ENCODE peak calls at places on chromosomes 3 and 15, in eight cellular contexts. B is WERI-Rb-1; H is effector memory CD4-positive, alpha-beta T cell; R is GM23338; U is pancreas; F is tibial artery; M is gastrocnemius medialis; P is IMR-90. L is an unnamed sample.

GRCh38 chr15:45449878-45450277 is 71.5 kb upstream of the GATM start:
- DNase-seq in U (peak; percentile 76), F (no peak), R (no peak), B (no peak), H (no peak), M (no peak), P (no peak), L (no peak)

GRCh38 chr3:72346526-72346926 is 501.7 kb downstream of the SHQ1 start:
- DNase-seq in F (peak; percentile 41), B (no peak), R (no peak), U (no peak), P (peak; percentile 97), H (no peak), M (peak; percentile 59), L (peak; percentile 82)

GRCh38 chr3:25665646-25666136 is 984 bp upstream of the TOP2B start:
- DNase-seq in U (no peak), F (no peak), B (no peak), P (no peak), R (no peak), H (no peak), M (no peak), L (peak; percentile 31)

GRCh38 chr15:101391431-101391830 is 96.4 kb upstream of the SNRPA1 start:
- DNase-seq in U (no peak), R (no peak), M (no peak), H (no peak), F (no peak), P (no peak), B (no peak), L (no peak)

GRCh38 chr3:26639339-26639738 is 16.8 kb downstream of the LRRC3B start:
- DNase-seq in R (no peak), U (no peak), H (no peak), M (no peak), B (no peak), P (no peak), F (no peak), L (no peak)

GRCh38 chr3:73493543-73494314 is 131.0 kb downstream of the PDZRN3 start:
- DNase-seq in R (no peak), F (no peak), U (no peak), H (no peak), B (no peak), M (no peak), P (peak; percentile 75), L (no peak)

GRCh38 chr3:148203263-148204010 is 494.3 kb upstream of the AGTR1 start:
- DNase-seq in R (no peak), M (no peak), F (no peak), H (no peak), P (peak; percentile 5), B (no peak), U (no peak), L (no peak)

GRCh38 chr3:94525039-94525438 is 462.2 kb downstream of the NSUN3 start:
- DNase-seq in R (peak; percentile 8), P (peak; percentile 13), H (no peak), M (no peak), F (no peak), B (peak; percentile 45), U (no peak), L (no peak)

GRCh38 chr3:43286115-43286885 is at the start of gene SNRK:
- DNase-seq in P (peak; percentile 64), H (peak; percentile 88), R (peak; percentile 85), U (peak; percentile 95), M (peak; percentile 80), F (peak; percentile 82), B (peak; percentile 88), L (peak; percentile 60)

GRCh38 chr3:67461667-67462142 is 192.7 kb downstream of the SUCLG2 start:
- DNase-seq in M (no peak), U (no peak), B (peak; percentile 28), P (peak; percentile 63), F (no peak), R (no peak), H (no peak), L (no peak)

GRCh38 chr3:43895573-43895972 is 204.8 kb downstream of the ABHD5 start:
- DNase-seq in R (no peak), F (no peak), B (no peak), U (no peak), H (no peak), P (no peak), M (no peak), L (no peak)

GRCh38 chr3:53134631-53135232 is 4.5 kb upstream of the RFT1 start:
- DNase-seq in B (peak; percentile 81), P (peak; percentile 63), F (peak; percentile 66), H (peak; percentile 43), R (peak; percentile 85), U (peak; percentile 96), M (peak; percentile 89), L (no peak)

GRCh38 chr3:165191476-165191875 is 4.7 kb downstream of the SLITRK3 start:
- DNase-seq in F (no peak), B (no peak), U (no peak), P (no peak), H (no peak), M (no peak), R (no peak), L (no peak)

GRCh38 chr3:46882377-46883015 is 5.0 kb downstream of the PTH1R start:
- DNase-seq in R (peak; percentile 66), B (no peak), F (peak; percentile 44), U (peak; percentile 72), H (no peak), P (no peak), M (no peak), L (no peak)

GRCh38 chr3:11238057-11238456 is 34.1 kb upstream of the ATG7 start:
- DNase-seq in P (peak; percentile 95), B (no peak), M (no peak), F (no peak), R (no peak), U (no peak), H (no peak), L (no peak)

GRCh38 chr3:24493951-24494615 is 567 bp downstream of the THRB start:
- DNase-seq in B (peak; percentile 62), M (peak; percentile 93), U (peak; percentile 87), H (no peak), R (peak; percentile 68), P (no peak), F (peak; percentile 89), L (peak; percentile 2)

GRCh38 chr15:66068801-66069200 is 184.7 kb downstream of the MEGF11 start:
- DNase-seq in R (no peak), U (no peak), F (no peak), M (no peak), B (no peak), P (no peak), H (no peak), L (no peak)

GRCh38 chr3:106119691-106120090 is 250.9 kb upstream of the CBLB start:
- DNase-seq in M (no peak), H (no peak), R (peak; percentile 13), P (peak; percentile 63), U (no peak), F (no peak), B (no peak), L (no peak)

GRCh38 chr15:63292771-63293170 is 15.4 kb downstream of the APH1B start:
- DNase-seq in P (peak; percentile 52), F (no peak), U (no peak), M (no peak), R (no peak), B (no peak), H (no peak), L (no peak)

GRCh38 chr3:42053476-42053875 is 37.7 kb upstream of the TRAK1 start:
- DNase-seq in R (no peak), F (no peak), B (no peak), U (peak; percentile 72), M (peak; percentile 84), P (no peak), H (no peak), L (no peak)

GRCh38 chr15:80591471-80591870 is 103.6 kb upstream of the ABHD17C start:
- DNase-seq in B (no peak), P (no peak), M (no peak), U (no peak), R (no peak), F (no peak), H (no peak), L (no peak)

GRCh38 chr3:59456852-59457485 is 407.1 kb upstream of the CFAP20DC start:
- DNase-seq in P (no peak), M (no peak), U (no peak), H (no peak), B (no peak), F (no peak), R (no peak), L (no peak)

GRCh38 chr15:61335998-61336648 is 107.0 kb upstream of the RORA start:
- DNase-seq in F (no peak), U (no peak), R (no peak), B (no peak), P (no peak), H (no peak), M (no peak), L (no peak)

GRCh38 chr3:193590088-193590856 is 2.7 kb upstream of the OPA1 start:
- DNase-seq in H (no peak), M (no peak), F (no peak), R (no peak), U (no peak), B (no peak), P (peak; percentile 65), L (no peak)
- H3K27ac ChIP-seq in H (no peak overlapping the region), M (no peak overlapping the region), F (no peak overlapping the region), R (no peak overlapping the region), U (no peak overlapping the region), B (no peak overlapping the region), P (no peak overlapping the region), L (no peak overlapping the region)

GRCh38 chr3:128997486-128997885 is 3.6 kb upstream of the CFAP92 start:
- DNase-seq in M (no peak), P (no peak), R (no peak), U (no peak), F (no peak), H (no peak), B (no peak), L (no peak)
- H3K27me3 ChIP-seq in M (peaks cover 13% of the 10 kb centered on the region), P (peaks cover 85% of the 10 kb centered on the region), R (peaks cover 84% of the 10 kb centered on the region), U (no peaks in the 10 kb centered on the region), F (no peaks in the 10 kb centered on the region), H (peaks cover 18% of the 10 kb centered on the region), B (peaks cover 23% of the 10 kb centered on the region), L (peaks cover 17% of the 10 kb centered on the region)

DNA sequence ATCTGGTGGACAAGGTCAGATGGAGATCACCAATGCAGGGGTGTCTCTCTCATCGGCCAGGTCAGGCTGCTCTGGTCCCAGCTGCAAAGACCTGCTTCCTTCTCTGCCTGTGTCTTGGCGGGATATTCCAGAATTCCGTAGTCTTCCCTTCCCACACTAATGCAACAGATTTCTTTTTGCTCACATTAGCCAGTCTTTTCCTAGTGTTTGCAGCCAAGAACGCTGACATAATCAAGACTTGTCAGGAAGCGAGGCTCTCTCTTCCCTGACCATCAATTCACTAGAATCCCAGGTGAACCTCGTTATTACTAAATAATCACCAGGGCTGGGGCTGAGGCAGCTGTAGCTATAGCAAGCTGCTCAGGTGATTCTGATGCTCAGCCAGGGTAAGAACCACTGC is 43.3 kb upstream of the ACKR4 start:
- DNase-seq in B (no peak), P (no peak), R (no peak), U (no peak), H (no peak), F (no peak), M (no peak), L (no peak)
- H3K27ac ChIP-seq in B (no peak overlapping the region), P (no peak overlapping the region), R (no peak overlapping the region), U (peak overlapping the region; percentile 8), H (no peak overlapping the region), F (no peak overlapping the region), M (no peak overlapping the region), L (no peak overlapping the region)

DNA sequence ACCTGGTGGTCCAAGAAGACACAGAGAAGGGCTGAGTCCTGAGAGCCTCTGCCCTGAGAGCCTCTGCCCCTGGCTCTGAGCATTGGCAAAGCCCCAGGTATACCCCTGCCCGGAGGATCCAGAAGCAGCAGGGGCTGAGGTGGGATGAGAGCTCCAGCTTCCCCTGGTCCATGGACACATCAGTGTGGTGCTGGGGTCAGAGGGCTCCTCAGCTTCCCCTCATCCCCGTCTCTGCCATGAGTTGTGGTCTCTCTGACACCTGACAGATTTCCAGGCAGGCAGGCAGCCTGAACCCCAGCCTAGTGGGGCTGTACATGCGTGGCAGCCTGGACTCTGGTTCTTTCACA is 3.5 kb upstream of the KLF15 start:
- DNase-seq in F (no peak), R (no peak), B (no peak), H (no peak), M (peak; percentile 7), U (no peak), P (no peak), L (no peak)
- H3K27me3 ChIP-seq in F (no peaks in the 10 kb centered on the region), R (peaks cover 21% of the 10 kb centered on the region), B (no peaks in the 10 kb centered on the region), H (peaks cover 13% of the 10 kb centered on the region), M (no peaks in the 10 kb centered on the region), U (no peaks in the 10 kb centered on the region), P (peaks cover 60% of the 10 kb centered on the region), L (peaks cover 24% of the 10 kb centered on the region)

L was measured in HL-60.